ENCODE peak calls at places on chromosomes 1 and 21, in ten cellular contexts. U is A549; A is Daoy; Q is stimulated activated CD4-positive, alpha-beta T cell treated with anti-CD3 and anti-CD28 coated beads, Interleukin-4, amount 100 ng/mL, for 48 hours; T is GM20000; Y is adipocyte; R is small intestine; X is T-helper 2 cell; F is naive thymus-derived CD4-positive, alpha-beta T cell; L is cardiac septum. N is an unnamed sample.

GRCh38 chr1:206941766-206942418 is 4.4 kb downstream of the PIGR start:
- DNase-seq in Y (no peak), R (peak), T (no peak), F (no peak), Q (no peak), A (no peak), U (no peak), X (no peak), L (no peak), N (no peak)

GRCh38 chr1:183075861-183076260 is 52.6 kb downstream of the LAMC1 start:
- DNase-seq in U (no peak), L (no peak), T (no peak), X (no peak), Q (no peak), A (no peak), F (no peak), Y (peak), R (no peak), N (no peak)

GRCh38 chr1:183734600-183735036 is 70.3 kb upstream of the RGL1 start:
- DNase-seq in U (no peak), L (no peak), F (no peak), T (no peak), Y (peak), X (no peak), A (no peak), R (no peak), Q (no peak), N (peak)

GRCh38 chr1:28087614-28088167 is 719 bp downstream of the EYA3 start:
- DNase-seq in F (peak), T (no peak), Y (peak), X (peak), A (peak), L (no peak), Q (peak), U (no peak), R (peak), N (no peak)

GRCh38 chr1:245298781-245299180 is 144.0 kb downstream of the KIF26B start:
- DNase-seq in R (no peak), Y (peak), T (no peak), L (no peak), F (no peak), A (no peak), X (no peak), Q (no peak), U (no peak), N (no peak)

GRCh38 chr1:27098447-27099153 is 56.3 kb downstream of the SLC9A1 start:
- DNase-seq in L (no peak), Y (no peak), X (no peak), R (no peak), F (no peak), Q (no peak), A (no peak), T (no peak), U (no peak), N (peak)

GRCh38 chr21:35275776-35276175 is 226.7 kb upstream of the RUNX1 start:
- DNase-seq in L (no peak), F (no peak), Y (peak), Q (no peak), X (no peak), A (peak), U (no peak), R (no peak), T (no peak), N (no peak)

GRCh38 chr1:109482242-109482641 is 1.5 kb upstream of the ATXN7L2 start:
- DNase-seq in R (no peak), T (no peak), F (no peak), U (no peak), Q (no peak), L (no peak), A (no peak), X (no peak), Y (no peak), N (no peak)

GRCh38 chr21:46113497-46114176 is 15.7 kb downstream of the COL6A2 start:
- DNase-seq in R (no peak), Y (no peak), T (no peak), A (no peak), Q (no peak), U (no peak), F (no peak), X (no peak), L (peak), N (peak)